ENCODE peak calls at places on chromosomes 7 and 10, in four cellular contexts. H is IMR-90, A is mesenchymal stem cell, Q is neuronal stem cell. Z is an unnamed sample.

GRCh38 chr7:1704326-1705241 is 34.5 kb downstream of the ELFN1 start:
- DNase-seq in A (no peak), H (no peak), Q (no peak), Z (peak)

GRCh38 chr10:118635674-118636402 is 40.4 kb upstream of the PRLHR start:
- DNase-seq in Q (no peak), H (no peak), A (no peak), Z (no peak)

GRCh38 chr7:30519122-30519521 is 14.5 kb upstream of the GGCT start:
- DNase-seq in A (no peak), H (no peak), Q (no peak), Z (no peak)

GRCh38 chr10:89251417-89252224 is at the start of gene LIPA:
- DNase-seq in Q (peak), H (peak), A (peak), Z (peak)

GRCh38 chr7:99539213-99539811 is 12.6 kb downstream of the FAM200A start:
- DNase-seq in H (no peak), Q (no peak), A (no peak), Z (no peak)

GRCh38 chr10:12214763-12215218 is 18.8 kb downstream of the CDC123 start:
- DNase-seq in Q (peak), A (peak), H (peak), Z (no peak)

GRCh38 chr7:34133356-34133982 is 228.1 kb downstream of the BMPER start:
- DNase-seq in A (peak), H (peak), Q (no peak), Z (no peak)

GRCh38 chr7:158325530-158326381 is 261.9 kb downstream of the PTPRN2 start:
- DNase-seq in H (no peak), Q (peak), A (no peak), Z (peak)

GRCh38 chr10:110721406-110722038 is 77.4 kb downstream of the RBM20 start:
- DNase-seq in A (no peak), Q (no peak), H (no peak), Z (no peak)

GRCh38 chr7:77235280-77235679 is 35.7 kb upstream of the FGL2 start:
- DNase-seq in H (peak), A (no peak), Q (no peak), Z (no peak)

GRCh38 chr7:66418537-66418936 is 210.1 kb upstream of the KCTD7 start:
- DNase-seq in H (no peak), Q (no peak), A (no peak), Z (no peak)

GRCh38 chr10:14528450-14528849 is 197.7 kb upstream of the FRMD4A start:
- DNase-seq in H (no peak), A (no peak), Q (no peak), Z (no peak)

GRCh38 chr10:110209926-110210662 is 2.7 kb downstream of the MXI1 start:
- DNase-seq in H (peak), A (peak), Q (no peak), Z (peak)

GRCh38 chr7:28145090-28145626 is 35.4 kb downstream of the JAZF1 start:
- DNase-seq in Q (no peak), H (no peak), A (no peak), Z (no peak)

GRCh38 chr7:28144266-28144665 is 36.3 kb downstream of the JAZF1 start:
- DNase-seq in A (no peak), H (no peak), Q (peak), Z (peak)

GRCh38 chr7:28145931-28146330 is 34.7 kb downstream of the JAZF1 start:
- DNase-seq in A (no peak), H (no peak), Q (no peak), Z (no peak)

GRCh38 chr7:28140964-28141363 is 39.6 kb downstream of the JAZF1 start:
- DNase-seq in H (no peak), Q (no peak), A (no peak), Z (no peak)

DNA sequence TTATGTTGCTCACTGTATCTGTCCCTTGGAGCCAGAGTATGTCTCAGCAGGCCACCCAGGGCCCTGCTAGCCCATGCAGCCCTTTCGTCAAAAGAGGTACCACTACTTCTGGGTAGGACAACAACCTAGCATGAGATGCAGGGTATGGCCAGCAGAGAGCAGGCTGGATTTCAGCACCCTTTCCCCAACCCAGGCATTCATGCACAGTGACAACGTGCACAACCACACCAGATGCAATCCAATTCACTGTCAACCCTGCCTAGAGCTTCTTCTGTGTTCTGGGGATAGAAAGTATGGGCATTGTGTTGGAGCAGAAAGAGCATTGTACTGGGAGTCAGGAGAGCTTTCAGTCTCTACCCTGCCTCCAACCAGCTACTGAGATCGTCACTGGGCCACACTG is 37.9 kb downstream of the JAZF1 start:
- DNase-seq in H (no peak), A (no peak), Q (no peak), Z (no peak)
- H3K23ac ChIP-seq in H (no peak), A (no peak), Q (no peak), Z (no peak)

GRCh38 chr10:3319811-3320226 is 147.2 kb upstream of the PITRM1 start:
- DNase-seq in Q (no peak), H (no peak), A (no peak), Z (no peak)
- H2AFZ ChIP-seq in Q (no peak), H (no peak), A (no peak), Z (no peak)

GRCh38 chr7:12403287-12404181 is at the start of gene VWDE:
- DNase-seq in H (no peak), A (peak), Q (peak), Z (peak)
- H3K18ac ChIP-seq in H (no peak), A (no peak), Q (peak), Z (peak)

GRCh38 chr10:35426657-35427056 is 90.3 kb downstream of the CCNY start:
- DNase-seq in Q (no peak), H (no peak), A (no peak), Z (no peak)

GRCh38 chr10:35427543-35427942 is 91.2 kb downstream of the CCNY start:
- DNase-seq in A (no peak), Q (no peak), H (no peak), Z (no peak)

GRCh38 chr10:35424680-35425285 is 88.5 kb downstream of the CCNY start:
- DNase-seq in H (no peak), Q (no peak), A (peak), Z (no peak)

GRCh38 chr10:35425596-35425995 is 89.3 kb downstream of the CCNY start:
- DNase-seq in Q (no peak), A (peak), H (peak), Z (no peak)

DNA sequence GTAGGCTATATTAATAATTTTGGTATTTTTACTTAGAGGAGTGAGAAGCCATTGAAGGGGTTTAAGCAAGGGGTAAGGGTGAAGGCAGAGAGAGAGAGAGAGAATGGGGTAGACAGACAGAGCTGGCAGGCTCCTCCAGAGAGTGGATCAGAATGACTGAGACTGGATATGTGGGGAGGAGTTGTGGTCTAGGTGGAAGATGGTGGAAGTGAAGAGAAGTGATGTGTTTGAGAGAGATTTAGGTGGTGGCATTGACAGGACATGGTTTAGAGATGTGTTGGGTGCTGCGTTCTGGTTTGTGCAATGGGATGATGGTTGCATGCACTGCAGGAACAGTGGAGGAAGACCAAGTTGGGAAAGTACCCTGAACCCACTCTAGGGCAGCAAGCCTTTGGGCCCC is 92.2 kb downstream of the CCNY start:
- DNase-seq in Q (no peak), A (no peak), H (no peak), Z (no peak)
- H3K23ac ChIP-seq in Q (no peak), A (no peak), H (no peak), Z (no peak)

DNA sequence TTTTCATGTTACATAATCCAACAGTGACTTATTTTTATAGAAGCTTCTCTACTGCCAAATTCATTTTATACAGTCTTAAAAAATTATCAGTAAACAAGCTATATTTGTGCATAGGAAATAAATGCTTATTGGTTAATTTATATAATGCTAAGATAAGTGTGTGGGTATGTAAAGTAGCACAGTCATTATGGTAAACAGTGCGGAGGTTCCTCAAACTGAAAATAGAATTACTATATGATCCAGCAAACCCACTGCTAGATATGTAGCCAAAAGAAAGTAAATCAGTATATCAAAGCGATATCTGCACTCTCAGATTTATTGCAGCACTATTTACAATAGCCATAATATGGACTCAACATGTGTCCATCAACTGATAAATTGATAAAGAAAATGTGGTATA is 71.1 kb downstream of the ATRNL1 start:
- DNase-seq in Q (no peak), A (no peak), H (no peak), Z (no peak)
- H2AFZ ChIP-seq in Q (no peak), A (no peak), H (no peak), Z (no peak)